ENCODE peak calls at places on chromosomes 1 and 21, in seven cellular contexts. U is HCT116, N is A549, Z is endothelial cell of umbilical vein, Y is PC-9, T is tibial nerve, A is heart left ventricle. R is an unnamed sample.

GRCh38 chr1:66351913-66352312 is 182.0 kb upstream of the SGIP1 start:
- DNase-seq in T (no peak), N (no peak), U (no peak), A (no peak), Y (no peak), Z (no peak), R (no peak)

GRCh38 chr1:14662116-14662515 is 63.6 kb downstream of the KAZN start:
- DNase-seq in N (no peak), U (no peak), Y (no peak), Z (no peak), T (no peak), A (peak; percentile 39), R (no peak)

GRCh38 chr21:35144978-35145377 is 95.9 kb upstream of the RUNX1 start:
- DNase-seq in N (no peak), Y (no peak), U (no peak), Z (no peak), T (no peak), A (no peak), R (no peak)

GRCh38 chr1:32427264-32427963 is 33.2 kb upstream of the BSDC1 start:
- DNase-seq in Z (no peak), A (no peak), T (no peak), U (no peak), Y (no peak), N (no peak), R (no peak)

GRCh38 chr1:52141513-52142219 is at the start of gene ZFYVE9:
- DNase-seq in Y (peak; percentile 49), N (peak; percentile 41), T (peak; percentile 29), Z (peak; percentile 79), A (peak; percentile 75), U (no peak), R (peak; percentile 58)

GRCh38 chr1:235910357-235911299 is 43.9 kb upstream of the LYST start:
- DNase-seq in T (no peak), U (peak; percentile 93), A (no peak), Z (peak; percentile 82), Y (peak; percentile 97), N (peak; percentile 94), R (no peak)

GRCh38 chr1:85584264-85584781 is 3.8 kb downstream of the CCN1 start:
- DNase-seq in T (no peak), A (no peak), U (no peak), N (no peak), Z (peak; percentile 96), Y (peak; percentile 90), R (no peak)

GRCh38 chr1:151059342-151060240 is at the start of gene CDC42SE1:
- DNase-seq in N (peak; percentile 94), A (peak; percentile 87), Y (peak; percentile 59), Z (peak; percentile 87), U (peak; percentile 51), T (peak; percentile 52), R (no peak)

GRCh38 chr1:48329905-48330304 is 107.4 kb downstream of the SLC5A9 start:
- DNase-seq in N (no peak), T (no peak), Z (no peak), Y (no peak), U (no peak), A (no peak), R (no peak)

GRCh38 chr1:110064576-110065337 is 5.7 kb downstream of the ALX3 start:
- DNase-seq in Y (no peak), U (no peak), N (no peak), Z (no peak), T (no peak), A (no peak), R (no peak)

GRCh38 chr1:110061341-110061740 is 9.1 kb downstream of the ALX3 start:
- DNase-seq in U (no peak), Z (no peak), T (no peak), Y (no peak), A (no peak), N (no peak), R (no peak)

GRCh38 chr1:110063781-110064180 is 6.7 kb downstream of the ALX3 start:
- DNase-seq in A (no peak), T (no peak), N (no peak), Z (no peak), U (no peak), Y (no peak), R (no peak)

GRCh38 chr1:110060662-110061060 is 9.8 kb downstream of the ALX3 start:
- DNase-seq in U (no peak), T (no peak), N (no peak), A (no peak), Y (no peak), Z (no peak), R (no peak)

DNA sequence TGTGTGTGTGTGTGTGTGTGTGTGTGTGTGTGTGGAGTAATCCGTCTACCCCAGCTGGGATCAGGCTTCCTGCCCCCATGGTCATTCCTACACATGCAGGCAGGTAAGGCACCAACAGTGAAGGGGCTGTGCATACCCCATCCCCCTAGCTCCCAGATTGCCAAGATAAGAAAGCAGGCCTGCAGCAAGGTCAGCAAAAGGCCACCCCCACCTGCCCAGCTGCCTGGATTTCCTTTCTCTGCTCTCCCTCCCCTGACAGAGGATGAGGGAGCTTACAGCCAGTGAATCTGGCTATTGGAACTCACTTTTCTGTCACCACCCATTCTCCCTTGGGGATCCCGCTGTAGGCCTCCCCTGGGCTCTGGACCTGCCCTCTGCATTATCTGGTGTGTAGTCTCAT is 7.9 kb downstream of the ALX3 start:
- DNase-seq in Z (no peak), N (no peak), U (no peak), Y (no peak), A (no peak), T (no peak), R (no peak)
- H3K27ac ChIP-seq in Z (no peak overlapping the region), N (no peak overlapping the region), U (no peak overlapping the region), Y (no peak overlapping the region), A (no peak overlapping the region), T (no peak overlapping the region), R (no peak overlapping the region)

GRCh38 chr1:24513691-24514090 is 11.1 kb downstream of the RCAN3 start:
- DNase-seq in N (no peak), T (no peak), A (no peak), Y (no peak), U (no peak), Z (no peak), R (no peak)
- H3K4me1 ChIP-seq in N (peaks cover 22% of the 10 kb centered on the region), T (no peaks in the 10 kb centered on the region), A (no peaks in the 10 kb centered on the region), Y (no peaks in the 10 kb centered on the region), U (peaks cover 19% of the 10 kb centered on the region), Z (no peaks in the 10 kb centered on the region), R (no peaks in the 10 kb centered on the region)

GRCh38 chr1:234475166-234475793 is 3.7 kb downstream of the TARBP1 start:
- DNase-seq in T (no peak), U (no peak), Z (no peak), N (no peak), A (no peak), Y (no peak), R (no peak)
- H3K4me3 ChIP-seq in T (no peak overlapping the region), U (no peak overlapping the region), Z (no peak overlapping the region), N (no peak overlapping the region), A (no peak overlapping the region), Y (no peak overlapping the region), R (no peak overlapping the region)

GRCh38 chr1:198612471-198613265 is 26.2 kb upstream of the PTPRC start:
- DNase-seq in Y (no peak), N (no peak), A (no peak), T (no peak), U (no peak), Z (no peak), R (no peak)

GRCh38 chr1:198607714-198608113 is 31.1 kb upstream of the PTPRC start:
- DNase-seq in Y (no peak), U (no peak), Z (no peak), T (no peak), A (no peak), N (no peak), R (no peak)

GRCh38 chr1:198605880-198606458 is 32.9 kb upstream of the PTPRC start:
- DNase-seq in Y (no peak), T (no peak), A (no peak), U (no peak), Z (peak; percentile 10), N (no peak), R (no peak)

GRCh38 chr1:198611219-198611618 is 27.6 kb upstream of the PTPRC start:
- DNase-seq in Z (no peak), T (no peak), A (no peak), N (no peak), Y (no peak), U (no peak), R (no peak)

GRCh38 chr1:198610362-198610761 is 28.5 kb upstream of the PTPRC start:
- DNase-seq in Y (no peak), U (no peak), N (no peak), T (no peak), Z (no peak), A (no peak), R (no peak)
- H3K27ac ChIP-seq in Y (no peak overlapping the region), U (no peak overlapping the region), N (no peak overlapping the region), T (no peak overlapping the region), Z (no peak overlapping the region), A (no peak overlapping the region), R (no peak overlapping the region)

DNA sequence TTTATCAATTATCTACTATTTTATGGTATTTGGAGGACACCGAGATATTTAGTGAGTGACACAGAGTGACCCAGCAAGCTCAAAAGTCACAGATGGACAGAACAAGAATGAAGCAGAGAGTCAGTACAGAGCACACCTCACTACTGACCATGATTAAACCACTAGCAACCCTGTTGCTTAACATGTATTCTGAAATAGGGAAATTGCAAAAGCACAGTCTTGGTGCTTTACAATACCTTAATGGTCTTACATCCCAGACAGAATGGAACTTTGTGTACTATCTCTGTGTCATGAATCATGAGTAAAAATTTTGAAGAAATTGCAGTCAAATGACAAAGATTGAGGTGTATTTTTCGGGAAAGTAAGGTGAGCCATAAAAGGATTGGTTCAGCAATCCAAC is 2.6 kb upstream of the SAMSN1 start:
- DNase-seq in N (no peak), U (no peak), Z (no peak), Y (no peak), T (no peak), A (no peak), R (no peak)
- H3K4me1 ChIP-seq in N (no peaks in the 10 kb centered on the region), U (no peaks in the 10 kb centered on the region), Z (peaks cover 30% of the 10 kb centered on the region), Y (no peaks in the 10 kb centered on the region), T (no peaks in the 10 kb centered on the region), A (no peaks in the 10 kb centered on the region), R (no peaks in the 10 kb centered on the region)

GRCh38 chr1:26531651-26532131 is 2.1 kb downstream of the RPS6KA1 start:
- DNase-seq in Z (no peak), U (no peak), Y (no peak), A (no peak), T (no peak), N (no peak), R (no peak)
- H3K4me3 ChIP-seq in Z (no peak overlapping the region), U (peak overlapping the region; percentile 74), Y (peak overlapping the region; percentile 80), A (no peak overlapping the region), T (no peak overlapping the region), N (peak overlapping the region; percentile 58), R (no peak overlapping the region)

R was measured in iPS DF 6.9.